ENCODE peak calls at places on chromosomes 11 and 22, in nine cellular contexts. One of them, this sample, is unnamed.

GRCh38 chr11:87038235-87038960 is 664 bp downstream of the TMEM135 start:
- DNase-seq in activated CD8-positive, alpha-beta memory T cell treated with anti-CD3 and anti-CD28 coated beads for 1 hour: no peak
- DNase-seq in cardiac fibroblast: peak; percentile 17
- DNase-seq in activated naive CD4-positive, alpha-beta T cell treated with Interleukin-2 at 50 U/mL for 16 hours: no peak
- DNase-seq in fibroblast of mammary gland: no peak
- DNase-seq in stimulated activated CD4-positive, alpha-beta T cell treated with anti-CD3 and anti-CD28 coated beads, Interleukin-12 subunit alpha, Interleukin-12 subunit beta, amount 100 ng/mL, for 24 hours: no peak
- DNase-seq in HCT116: no peak
- DNase-seq in mesothelial cell of epicardium: no peak
- DNase-seq in activated CD4-positive, alpha-beta memory T cell treated with anti-CD3 and anti-CD28 coated beads, Interleukin-2, amount 10 ng/mL, durations not matched to agents 7 days and 5 days: no peak
- DNase-seq in this sample: no peak

GRCh38 chr11:113977701-113978100 is 2.8 kb downstream of the HTR3A start:
- DNase-seq in activated CD8-positive, alpha-beta memory T cell treated with anti-CD3 and anti-CD28 coated beads for 1 hour: no peak
- DNase-seq in cardiac fibroblast: no peak
- DNase-seq in activated naive CD4-positive, alpha-beta T cell treated with Interleukin-2 at 50 U/mL for 16 hours: no peak
- DNase-seq in fibroblast of mammary gland: no peak
- DNase-seq in stimulated activated CD4-positive, alpha-beta T cell treated with anti-CD3 and anti-CD28 coated beads, Interleukin-12 subunit alpha, Interleukin-12 subunit beta, amount 100 ng/mL, for 24 hours: no peak
- DNase-seq in HCT116: no peak
- DNase-seq in mesothelial cell of epicardium: no peak
- DNase-seq in activated CD4-positive, alpha-beta memory T cell treated with anti-CD3 and anti-CD28 coated beads, Interleukin-2, amount 10 ng/mL, durations not matched to agents 7 days and 5 days: no peak
- DNase-seq in this sample: no peak

GRCh38 chr11:76185511-76185910 is 20.8 kb downstream of the WNT11 start:
- DNase-seq in activated CD8-positive, alpha-beta memory T cell treated with anti-CD3 and anti-CD28 coated beads for 1 hour: no peak
- DNase-seq in cardiac fibroblast: no peak
- DNase-seq in activated naive CD4-positive, alpha-beta T cell treated with Interleukin-2 at 50 U/mL for 16 hours: no peak
- DNase-seq in fibroblast of mammary gland: no peak
- DNase-seq in stimulated activated CD4-positive, alpha-beta T cell treated with anti-CD3 and anti-CD28 coated beads, Interleukin-12 subunit alpha, Interleukin-12 subunit beta, amount 100 ng/mL, for 24 hours: no peak
- DNase-seq in HCT116: no peak
- DNase-seq in mesothelial cell of epicardium: no peak
- DNase-seq in activated CD4-positive, alpha-beta memory T cell treated with anti-CD3 and anti-CD28 coated beads, Interleukin-2, amount 10 ng/mL, durations not matched to agents 7 days and 5 days: no peak
- DNase-seq in this sample: no peak

GRCh38 chr11:117816846-117817212 is 7.7 kb downstream of the FXYD2 start:
- DNase-seq in activated CD8-positive, alpha-beta memory T cell treated with anti-CD3 and anti-CD28 coated beads for 1 hour: no peak
- DNase-seq in cardiac fibroblast: no peak
- DNase-seq in activated naive CD4-positive, alpha-beta T cell treated with Interleukin-2 at 50 U/mL for 16 hours: no peak
- DNase-seq in fibroblast of mammary gland: no peak
- DNase-seq in stimulated activated CD4-positive, alpha-beta T cell treated with anti-CD3 and anti-CD28 coated beads, Interleukin-12 subunit alpha, Interleukin-12 subunit beta, amount 100 ng/mL, for 24 hours: no peak
- DNase-seq in HCT116: no peak
- DNase-seq in mesothelial cell of epicardium: no peak
- DNase-seq in activated CD4-positive, alpha-beta memory T cell treated with anti-CD3 and anti-CD28 coated beads, Interleukin-2, amount 10 ng/mL, durations not matched to agents 7 days and 5 days: no peak
- DNase-seq in this sample: no peak

GRCh38 chr11:65625628-65626342 is 10.2 kb downstream of the PCNX3 start:
- DNase-seq in activated CD8-positive, alpha-beta memory T cell treated with anti-CD3 and anti-CD28 coated beads for 1 hour: peak; percentile 39
- DNase-seq in cardiac fibroblast: peak; percentile 46
- DNase-seq in activated naive CD4-positive, alpha-beta T cell treated with Interleukin-2 at 50 U/mL for 16 hours: peak; percentile 45
- DNase-seq in fibroblast of mammary gland: peak; percentile 41
- DNase-seq in stimulated activated CD4-positive, alpha-beta T cell treated with anti-CD3 and anti-CD28 coated beads, Interleukin-12 subunit alpha, Interleukin-12 subunit beta, amount 100 ng/mL, for 24 hours: no peak
- DNase-seq in HCT116: no peak
- DNase-seq in mesothelial cell of epicardium: no peak
- DNase-seq in activated CD4-positive, alpha-beta memory T cell treated with anti-CD3 and anti-CD28 coated beads, Interleukin-2, amount 10 ng/mL, durations not matched to agents 7 days and 5 days: peak; percentile 64
- DNase-seq in this sample: no peak

GRCh38 chr11:18853086-18853720 is 61.6 kb upstream of the PTPN5 start:
- DNase-seq in activated CD8-positive, alpha-beta memory T cell treated with anti-CD3 and anti-CD28 coated beads for 1 hour: no peak
- DNase-seq in cardiac fibroblast: peak; percentile 51
- DNase-seq in activated naive CD4-positive, alpha-beta T cell treated with Interleukin-2 at 50 U/mL for 16 hours: no peak
- DNase-seq in fibroblast of mammary gland: peak; percentile 28
- DNase-seq in stimulated activated CD4-positive, alpha-beta T cell treated with anti-CD3 and anti-CD28 coated beads, Interleukin-12 subunit alpha, Interleukin-12 subunit beta, amount 100 ng/mL, for 24 hours: no peak
- DNase-seq in HCT116: peak; percentile 21
- DNase-seq in mesothelial cell of epicardium: no peak
- DNase-seq in activated CD4-positive, alpha-beta memory T cell treated with anti-CD3 and anti-CD28 coated beads, Interleukin-2, amount 10 ng/mL, durations not matched to agents 7 days and 5 days: no peak
- DNase-seq in this sample: no peak

GRCh38 chr11:94325681-94326080 is 21.3 kb downstream of the IZUMO1R start:
- DNase-seq in activated CD8-positive, alpha-beta memory T cell treated with anti-CD3 and anti-CD28 coated beads for 1 hour: peak; percentile 14
- DNase-seq in cardiac fibroblast: peak; percentile 59
- DNase-seq in activated naive CD4-positive, alpha-beta T cell treated with Interleukin-2 at 50 U/mL for 16 hours: peak; percentile 37
- DNase-seq in fibroblast of mammary gland: peak; percentile 56
- DNase-seq in stimulated activated CD4-positive, alpha-beta T cell treated with anti-CD3 and anti-CD28 coated beads, Interleukin-12 subunit alpha, Interleukin-12 subunit beta, amount 100 ng/mL, for 24 hours: peak; percentile 2
- DNase-seq in HCT116: peak; percentile 41
- DNase-seq in mesothelial cell of epicardium: no peak
- DNase-seq in activated CD4-positive, alpha-beta memory T cell treated with anti-CD3 and anti-CD28 coated beads, Interleukin-2, amount 10 ng/mL, durations not matched to agents 7 days and 5 days: peak; percentile 68
- DNase-seq in this sample: peak; percentile 94

GRCh38 chr11:85755285-85755684 is 55.7 kb downstream of the SYTL2 start:
- DNase-seq in activated CD8-positive, alpha-beta memory T cell treated with anti-CD3 and anti-CD28 coated beads for 1 hour: no peak
- DNase-seq in cardiac fibroblast: peak; percentile 10
- DNase-seq in activated naive CD4-positive, alpha-beta T cell treated with Interleukin-2 at 50 U/mL for 16 hours: no peak
- DNase-seq in fibroblast of mammary gland: no peak
- DNase-seq in stimulated activated CD4-positive, alpha-beta T cell treated with anti-CD3 and anti-CD28 coated beads, Interleukin-12 subunit alpha, Interleukin-12 subunit beta, amount 100 ng/mL, for 24 hours: no peak
- DNase-seq in HCT116: no peak
- DNase-seq in mesothelial cell of epicardium: no peak
- DNase-seq in activated CD4-positive, alpha-beta memory T cell treated with anti-CD3 and anti-CD28 coated beads, Interleukin-2, amount 10 ng/mL, durations not matched to agents 7 days and 5 days: no peak
- DNase-seq in this sample: no peak

GRCh38 chr22:23263651-23264555 is 83.6 kb downstream of the BCR start:
- DNase-seq in activated CD8-positive, alpha-beta memory T cell treated with anti-CD3 and anti-CD28 coated beads for 1 hour: peak; percentile 30
- DNase-seq in cardiac fibroblast: no peak
- DNase-seq in activated naive CD4-positive, alpha-beta T cell treated with Interleukin-2 at 50 U/mL for 16 hours: peak; percentile 49
- DNase-seq in fibroblast of mammary gland: peak; percentile 15
- DNase-seq in stimulated activated CD4-positive, alpha-beta T cell treated with anti-CD3 and anti-CD28 coated beads, Interleukin-12 subunit alpha, Interleukin-12 subunit beta, amount 100 ng/mL, for 24 hours: no peak
- DNase-seq in HCT116: no peak
- DNase-seq in mesothelial cell of epicardium: no peak
- DNase-seq in activated CD4-positive, alpha-beta memory T cell treated with anti-CD3 and anti-CD28 coated beads, Interleukin-2, amount 10 ng/mL, durations not matched to agents 7 days and 5 days: peak; percentile 61
- DNase-seq in this sample: no peak

GRCh38 chr22:25030636-25031035 is 78.1 kb downstream of the KIAA1671 start:
- DNase-seq in activated CD8-positive, alpha-beta memory T cell treated with anti-CD3 and anti-CD28 coated beads for 1 hour: no peak
- DNase-seq in cardiac fibroblast: no peak
- DNase-seq in activated naive CD4-positive, alpha-beta T cell treated with Interleukin-2 at 50 U/mL for 16 hours: no peak
- DNase-seq in fibroblast of mammary gland: no peak
- DNase-seq in stimulated activated CD4-positive, alpha-beta T cell treated with anti-CD3 and anti-CD28 coated beads, Interleukin-12 subunit alpha, Interleukin-12 subunit beta, amount 100 ng/mL, for 24 hours: no peak
- DNase-seq in HCT116: no peak
- DNase-seq in mesothelial cell of epicardium: no peak
- DNase-seq in activated CD4-positive, alpha-beta memory T cell treated with anti-CD3 and anti-CD28 coated beads, Interleukin-2, amount 10 ng/mL, durations not matched to agents 7 days and 5 days: no peak
- DNase-seq in this sample: no peak

GRCh38 chr11:1855886-1856265 is 3.0 kb downstream of the LSP1 start:
- DNase-seq in activated CD8-positive, alpha-beta memory T cell treated with anti-CD3 and anti-CD28 coated beads for 1 hour: no peak
- DNase-seq in cardiac fibroblast: no peak
- DNase-seq in activated naive CD4-positive, alpha-beta T cell treated with Interleukin-2 at 50 U/mL for 16 hours: no peak
- DNase-seq in fibroblast of mammary gland: no peak
- DNase-seq in stimulated activated CD4-positive, alpha-beta T cell treated with anti-CD3 and anti-CD28 coated beads, Interleukin-12 subunit alpha, Interleukin-12 subunit beta, amount 100 ng/mL, for 24 hours: no peak
- DNase-seq in HCT116: no peak
- DNase-seq in mesothelial cell of epicardium: no peak
- DNase-seq in activated CD4-positive, alpha-beta memory T cell treated with anti-CD3 and anti-CD28 coated beads, Interleukin-2, amount 10 ng/mL, durations not matched to agents 7 days and 5 days: no peak
- DNase-seq in this sample: no peak

GRCh38 chr11:63277345-63277943 is 34.0 kb upstream of the SLC22A25 start:
- DNase-seq in activated CD8-positive, alpha-beta memory T cell treated with anti-CD3 and anti-CD28 coated beads for 1 hour: no peak
- DNase-seq in cardiac fibroblast: no peak
- DNase-seq in activated naive CD4-positive, alpha-beta T cell treated with Interleukin-2 at 50 U/mL for 16 hours: no peak
- DNase-seq in fibroblast of mammary gland: no peak
- DNase-seq in stimulated activated CD4-positive, alpha-beta T cell treated with anti-CD3 and anti-CD28 coated beads, Interleukin-12 subunit alpha, Interleukin-12 subunit beta, amount 100 ng/mL, for 24 hours: no peak
- DNase-seq in HCT116: no peak
- DNase-seq in mesothelial cell of epicardium: no peak
- DNase-seq in activated CD4-positive, alpha-beta memory T cell treated with anti-CD3 and anti-CD28 coated beads, Interleukin-2, amount 10 ng/mL, durations not matched to agents 7 days and 5 days: no peak
- DNase-seq in this sample: no peak

GRCh38 chr11:69292221-69292648 is 1.7 kb upstream of the MYEOV start:
- DNase-seq in activated CD8-positive, alpha-beta memory T cell treated with anti-CD3 and anti-CD28 coated beads for 1 hour: peak; percentile 42
- DNase-seq in cardiac fibroblast: peak; percentile 49
- DNase-seq in activated naive CD4-positive, alpha-beta T cell treated with Interleukin-2 at 50 U/mL for 16 hours: peak; percentile 58
- DNase-seq in fibroblast of mammary gland: peak; percentile 33
- DNase-seq in stimulated activated CD4-positive, alpha-beta T cell treated with anti-CD3 and anti-CD28 coated beads, Interleukin-12 subunit alpha, Interleukin-12 subunit beta, amount 100 ng/mL, for 24 hours: no peak
- DNase-seq in HCT116: no peak
- DNase-seq in mesothelial cell of epicardium: no peak
- DNase-seq in activated CD4-positive, alpha-beta memory T cell treated with anti-CD3 and anti-CD28 coated beads, Interleukin-2, amount 10 ng/mL, durations not matched to agents 7 days and 5 days: peak; percentile 61
- DNase-seq in this sample: peak; percentile 84

GRCh38 chr22:17888855-17889254 is 114.6 kb upstream of the BID start:
- DNase-seq in activated CD8-positive, alpha-beta memory T cell treated with anti-CD3 and anti-CD28 coated beads for 1 hour: no peak
- DNase-seq in cardiac fibroblast: peak; percentile 15
- DNase-seq in activated naive CD4-positive, alpha-beta T cell treated with Interleukin-2 at 50 U/mL for 16 hours: no peak
- DNase-seq in fibroblast of mammary gland: no peak
- DNase-seq in stimulated activated CD4-positive, alpha-beta T cell treated with anti-CD3 and anti-CD28 coated beads, Interleukin-12 subunit alpha, Interleukin-12 subunit beta, amount 100 ng/mL, for 24 hours: no peak
- DNase-seq in HCT116: no peak
- DNase-seq in mesothelial cell of epicardium: no peak
- DNase-seq in activated CD4-positive, alpha-beta memory T cell treated with anti-CD3 and anti-CD28 coated beads, Interleukin-2, amount 10 ng/mL, durations not matched to agents 7 days and 5 days: no peak
- DNase-seq in this sample: no peak

GRCh38 chr22:20567993-20568417 is 60.6 kb downstream of the MED15 start:
- DNase-seq in activated CD8-positive, alpha-beta memory T cell treated with anti-CD3 and anti-CD28 coated beads for 1 hour: no peak
- DNase-seq in cardiac fibroblast: peak; percentile 58
- DNase-seq in activated naive CD4-positive, alpha-beta T cell treated with Interleukin-2 at 50 U/mL for 16 hours: no peak
- DNase-seq in fibroblast of mammary gland: peak; percentile 76
- DNase-seq in stimulated activated CD4-positive, alpha-beta T cell treated with anti-CD3 and anti-CD28 coated beads, Interleukin-12 subunit alpha, Interleukin-12 subunit beta, amount 100 ng/mL, for 24 hours: no peak
- DNase-seq in HCT116: peak; percentile 23
- DNase-seq in mesothelial cell of epicardium: no peak
- DNase-seq in activated CD4-positive, alpha-beta memory T cell treated with anti-CD3 and anti-CD28 coated beads, Interleukin-2, amount 10 ng/mL, durations not matched to agents 7 days and 5 days: no peak
- DNase-seq in this sample: no peak

GRCh38 chr11:61961570-61962212 is 5.7 kb downstream of the FTH1 start:
- DNase-seq in activated CD8-positive, alpha-beta memory T cell treated with anti-CD3 and anti-CD28 coated beads for 1 hour: no peak
- DNase-seq in cardiac fibroblast: peak; percentile 56
- DNase-seq in activated naive CD4-positive, alpha-beta T cell treated with Interleukin-2 at 50 U/mL for 16 hours: no peak
- DNase-seq in fibroblast of mammary gland: peak; percentile 53
- DNase-seq in stimulated activated CD4-positive, alpha-beta T cell treated with anti-CD3 and anti-CD28 coated beads, Interleukin-12 subunit alpha, Interleukin-12 subunit beta, amount 100 ng/mL, for 24 hours: no peak
- DNase-seq in HCT116: no peak
- DNase-seq in mesothelial cell of epicardium: no peak
- DNase-seq in activated CD4-positive, alpha-beta memory T cell treated with anti-CD3 and anti-CD28 coated beads, Interleukin-2, amount 10 ng/mL, durations not matched to agents 7 days and 5 days: no peak
- DNase-seq in this sample: no peak

GRCh38 chr22:29319072-29319471 is 3.6 kb upstream of the RASL10A start:
- DNase-seq in activated CD8-positive, alpha-beta memory T cell treated with anti-CD3 and anti-CD28 coated beads for 1 hour: no peak
- DNase-seq in cardiac fibroblast: no peak
- DNase-seq in activated naive CD4-positive, alpha-beta T cell treated with Interleukin-2 at 50 U/mL for 16 hours: no peak
- DNase-seq in fibroblast of mammary gland: no peak
- DNase-seq in stimulated activated CD4-positive, alpha-beta T cell treated with anti-CD3 and anti-CD28 coated beads, Interleukin-12 subunit alpha, Interleukin-12 subunit beta, amount 100 ng/mL, for 24 hours: no peak
- DNase-seq in HCT116: no peak
- DNase-seq in mesothelial cell of epicardium: no peak
- DNase-seq in activated CD4-positive, alpha-beta memory T cell treated with anti-CD3 and anti-CD28 coated beads, Interleukin-2, amount 10 ng/mL, durations not matched to agents 7 days and 5 days: no peak
- DNase-seq in this sample: no peak

GRCh38 chr22:17339095-17339693 is 30.1 kb upstream of the CECR2 start:
- DNase-seq in activated CD8-positive, alpha-beta memory T cell treated with anti-CD3 and anti-CD28 coated beads for 1 hour: no peak
- DNase-seq in cardiac fibroblast: peak; percentile 3
- DNase-seq in activated naive CD4-positive, alpha-beta T cell treated with Interleukin-2 at 50 U/mL for 16 hours: no peak
- DNase-seq in fibroblast of mammary gland: no peak
- DNase-seq in stimulated activated CD4-positive, alpha-beta T cell treated with anti-CD3 and anti-CD28 coated beads, Interleukin-12 subunit alpha, Interleukin-12 subunit beta, amount 100 ng/mL, for 24 hours: no peak
- DNase-seq in HCT116: no peak
- DNase-seq in mesothelial cell of epicardium: no peak
- DNase-seq in activated CD4-positive, alpha-beta memory T cell treated with anti-CD3 and anti-CD28 coated beads, Interleukin-2, amount 10 ng/mL, durations not matched to agents 7 days and 5 days: no peak
- DNase-seq in this sample: no peak

GRCh38 chr22:49881856-49882255 is 28.2 kb downstream of the ZBED4 start:
- DNase-seq in activated CD8-positive, alpha-beta memory T cell treated with anti-CD3 and anti-CD28 coated beads for 1 hour: no peak
- DNase-seq in cardiac fibroblast: no peak
- DNase-seq in activated naive CD4-positive, alpha-beta T cell treated with Interleukin-2 at 50 U/mL for 16 hours: no peak
- DNase-seq in fibroblast of mammary gland: no peak
- DNase-seq in stimulated activated CD4-positive, alpha-beta T cell treated with anti-CD3 and anti-CD28 coated beads, Interleukin-12 subunit alpha, Interleukin-12 subunit beta, amount 100 ng/mL, for 24 hours: no peak
- DNase-seq in HCT116: no peak
- DNase-seq in mesothelial cell of epicardium: no peak
- DNase-seq in activated CD4-positive, alpha-beta memory T cell treated with anti-CD3 and anti-CD28 coated beads, Interleukin-2, amount 10 ng/mL, durations not matched to agents 7 days and 5 days: no peak
- DNase-seq in this sample: no peak

GRCh38 chr11:96207459-96208449 is 135.2 kb downstream of the MAML2 start:
- DNase-seq in activated CD8-positive, alpha-beta memory T cell treated with anti-CD3 and anti-CD28 coated beads for 1 hour: no peak
- DNase-seq in cardiac fibroblast: peak; percentile 58
- DNase-seq in activated naive CD4-positive, alpha-beta T cell treated with Interleukin-2 at 50 U/mL for 16 hours: no peak
- DNase-seq in fibroblast of mammary gland: no peak
- DNase-seq in stimulated activated CD4-positive, alpha-beta T cell treated with anti-CD3 and anti-CD28 coated beads, Interleukin-12 subunit alpha, Interleukin-12 subunit beta, amount 100 ng/mL, for 24 hours: no peak
- DNase-seq in HCT116: no peak
- DNase-seq in mesothelial cell of epicardium: no peak
- DNase-seq in activated CD4-positive, alpha-beta memory T cell treated with anti-CD3 and anti-CD28 coated beads, Interleukin-2, amount 10 ng/mL, durations not matched to agents 7 days and 5 days: peak; percentile 33
- DNase-seq in this sample: no peak

GRCh38 chr22:49083607-49084006 is 744.1 kb downstream of the BRD1 start:
- DNase-seq in activated CD8-positive, alpha-beta memory T cell treated with anti-CD3 and anti-CD28 coated beads for 1 hour: no peak
- DNase-seq in cardiac fibroblast: no peak
- DNase-seq in activated naive CD4-positive, alpha-beta T cell treated with Interleukin-2 at 50 U/mL for 16 hours: no peak
- DNase-seq in fibroblast of mammary gland: no peak
- DNase-seq in stimulated activated CD4-positive, alpha-beta T cell treated with anti-CD3 and anti-CD28 coated beads, Interleukin-12 subunit alpha, Interleukin-12 subunit beta, amount 100 ng/mL, for 24 hours: no peak
- DNase-seq in HCT116: no peak
- DNase-seq in mesothelial cell of epicardium: no peak
- DNase-seq in activated CD4-positive, alpha-beta memory T cell treated with anti-CD3 and anti-CD28 coated beads, Interleukin-2, amount 10 ng/mL, durations not matched to agents 7 days and 5 days: no peak
- DNase-seq in this sample: no peak

GRCh38 chr11:125171974-125172373 is 7.4 kb downstream of the PKNOX2 start:
- DNase-seq in activated CD8-positive, alpha-beta memory T cell treated with anti-CD3 and anti-CD28 coated beads for 1 hour: no peak
- DNase-seq in cardiac fibroblast: no peak
- DNase-seq in activated naive CD4-positive, alpha-beta T cell treated with Interleukin-2 at 50 U/mL for 16 hours: no peak
- DNase-seq in fibroblast of mammary gland: no peak
- DNase-seq in stimulated activated CD4-positive, alpha-beta T cell treated with anti-CD3 and anti-CD28 coated beads, Interleukin-12 subunit alpha, Interleukin-12 subunit beta, amount 100 ng/mL, for 24 hours: no peak
- DNase-seq in HCT116: no peak
- DNase-seq in mesothelial cell of epicardium: no peak
- DNase-seq in activated CD4-positive, alpha-beta memory T cell treated with anti-CD3 and anti-CD28 coated beads, Interleukin-2, amount 10 ng/mL, durations not matched to agents 7 days and 5 days: no peak
- DNase-seq in this sample: no peak

GRCh38 chr11:92826136-92826535 is 143.3 kb upstream of the MTNR1B start:
- DNase-seq in activated CD8-positive, alpha-beta memory T cell treated with anti-CD3 and anti-CD28 coated beads for 1 hour: no peak
- DNase-seq in cardiac fibroblast: peak; percentile 1
- DNase-seq in activated naive CD4-positive, alpha-beta T cell treated with Interleukin-2 at 50 U/mL for 16 hours: no peak
- DNase-seq in fibroblast of mammary gland: peak; percentile 1
- DNase-seq in stimulated activated CD4-positive, alpha-beta T cell treated with anti-CD3 and anti-CD28 coated beads, Interleukin-12 subunit alpha, Interleukin-12 subunit beta, amount 100 ng/mL, for 24 hours: no peak
- DNase-seq in HCT116: no peak
- DNase-seq in mesothelial cell of epicardium: no peak
- DNase-seq in activated CD4-positive, alpha-beta memory T cell treated with anti-CD3 and anti-CD28 coated beads, Interleukin-2, amount 10 ng/mL, durations not matched to agents 7 days and 5 days: no peak
- DNase-seq in this sample: no peak

GRCh38 chr22:39253427-39254070 is 8.8 kb upstream of the PDGFB start:
- DNase-seq in activated CD8-positive, alpha-beta memory T cell treated with anti-CD3 and anti-CD28 coated beads for 1 hour: no peak
- DNase-seq in cardiac fibroblast: peak; percentile 83
- DNase-seq in activated naive CD4-positive, alpha-beta T cell treated with Interleukin-2 at 50 U/mL for 16 hours: peak; percentile 43
- DNase-seq in fibroblast of mammary gland: peak; percentile 84
- DNase-seq in stimulated activated CD4-positive, alpha-beta T cell treated with anti-CD3 and anti-CD28 coated beads, Interleukin-12 subunit alpha, Interleukin-12 subunit beta, amount 100 ng/mL, for 24 hours: no peak
- DNase-seq in HCT116: peak; percentile 73
- DNase-seq in mesothelial cell of epicardium: peak; percentile 64
- DNase-seq in activated CD4-positive, alpha-beta memory T cell treated with anti-CD3 and anti-CD28 coated beads, Interleukin-2, amount 10 ng/mL, durations not matched to agents 7 days and 5 days: peak; percentile 50
- DNase-seq in this sample: no peak

GRCh38 chr22:47067331-47067890 is 305.0 kb downstream of the TBC1D22A start:
- DNase-seq in activated CD8-positive, alpha-beta memory T cell treated with anti-CD3 and anti-CD28 coated beads for 1 hour: no peak
- DNase-seq in cardiac fibroblast: no peak
- DNase-seq in activated naive CD4-positive, alpha-beta T cell treated with Interleukin-2 at 50 U/mL for 16 hours: no peak
- DNase-seq in fibroblast of mammary gland: no peak
- DNase-seq in stimulated activated CD4-positive, alpha-beta T cell treated with anti-CD3 and anti-CD28 coated beads, Interleukin-12 subunit alpha, Interleukin-12 subunit beta, amount 100 ng/mL, for 24 hours: no peak
- DNase-seq in HCT116: no peak
- DNase-seq in mesothelial cell of epicardium: no peak
- DNase-seq in activated CD4-positive, alpha-beta memory T cell treated with anti-CD3 and anti-CD28 coated beads, Interleukin-2, amount 10 ng/mL, durations not matched to agents 7 days and 5 days: no peak
- DNase-seq in this sample: no peak

GRCh38 chr22:49348631-49349030 is 479.0 kb downstream of the BRD1 start:
- DNase-seq in activated CD8-positive, alpha-beta memory T cell treated with anti-CD3 and anti-CD28 coated beads for 1 hour: no peak
- DNase-seq in cardiac fibroblast: no peak
- DNase-seq in activated naive CD4-positive, alpha-beta T cell treated with Interleukin-2 at 50 U/mL for 16 hours: no peak
- DNase-seq in fibroblast of mammary gland: no peak
- DNase-seq in stimulated activated CD4-positive, alpha-beta T cell treated with anti-CD3 and anti-CD28 coated beads, Interleukin-12 subunit alpha, Interleukin-12 subunit beta, amount 100 ng/mL, for 24 hours: no peak
- DNase-seq in HCT116: no peak
- DNase-seq in mesothelial cell of epicardium: no peak
- DNase-seq in activated CD4-positive, alpha-beta memory T cell treated with anti-CD3 and anti-CD28 coated beads, Interleukin-2, amount 10 ng/mL, durations not matched to agents 7 days and 5 days: no peak
- DNase-seq in this sample: no peak

GRCh38 chr22:36369922-36370781 is 17.6 kb downstream of the MYH9 start:
- DNase-seq in activated CD8-positive, alpha-beta memory T cell treated with anti-CD3 and anti-CD28 coated beads for 1 hour: no peak
- DNase-seq in cardiac fibroblast: peak; percentile 74
- DNase-seq in activated naive CD4-positive, alpha-beta T cell treated with Interleukin-2 at 50 U/mL for 16 hours: peak; percentile 33
- DNase-seq in fibroblast of mammary gland: peak; percentile 48
- DNase-seq in stimulated activated CD4-positive, alpha-beta T cell treated with anti-CD3 and anti-CD28 coated beads, Interleukin-12 subunit alpha, Interleukin-12 subunit beta, amount 100 ng/mL, for 24 hours: no peak
- DNase-seq in HCT116: no peak
- DNase-seq in mesothelial cell of epicardium: no peak
- DNase-seq in activated CD4-positive, alpha-beta memory T cell treated with anti-CD3 and anti-CD28 coated beads, Interleukin-2, amount 10 ng/mL, durations not matched to agents 7 days and 5 days: no peak
- DNase-seq in this sample: no peak

GRCh38 chr11:134987828-134988227 is 575.8 kb upstream of the B3GAT1 start:
- DNase-seq in activated CD8-positive, alpha-beta memory T cell treated with anti-CD3 and anti-CD28 coated beads for 1 hour: no peak
- DNase-seq in cardiac fibroblast: no peak
- DNase-seq in activated naive CD4-positive, alpha-beta T cell treated with Interleukin-2 at 50 U/mL for 16 hours: no peak
- DNase-seq in fibroblast of mammary gland: no peak
- DNase-seq in stimulated activated CD4-positive, alpha-beta T cell treated with anti-CD3 and anti-CD28 coated beads, Interleukin-12 subunit alpha, Interleukin-12 subunit beta, amount 100 ng/mL, for 24 hours: no peak
- DNase-seq in HCT116: no peak
- DNase-seq in mesothelial cell of epicardium: no peak
- DNase-seq in activated CD4-positive, alpha-beta memory T cell treated with anti-CD3 and anti-CD28 coated beads, Interleukin-2, amount 10 ng/mL, durations not matched to agents 7 days and 5 days: no peak
- DNase-seq in this sample: no peak

GRCh38 chr11:69442807-69443137 is 38.7 kb upstream of the LINC01488 start:
- DNase-seq in activated CD8-positive, alpha-beta memory T cell treated with anti-CD3 and anti-CD28 coated beads for 1 hour: no peak
- DNase-seq in cardiac fibroblast: peak; percentile 80
- DNase-seq in activated naive CD4-positive, alpha-beta T cell treated with Interleukin-2 at 50 U/mL for 16 hours: no peak
- DNase-seq in fibroblast of mammary gland: peak; percentile 48
- DNase-seq in stimulated activated CD4-positive, alpha-beta T cell treated with anti-CD3 and anti-CD28 coated beads, Interleukin-12 subunit alpha, Interleukin-12 subunit beta, amount 100 ng/mL, for 24 hours: no peak
- DNase-seq in HCT116: no peak
- DNase-seq in mesothelial cell of epicardium: no peak
- DNase-seq in activated CD4-positive, alpha-beta memory T cell treated with anti-CD3 and anti-CD28 coated beads, Interleukin-2, amount 10 ng/mL, durations not matched to agents 7 days and 5 days: no peak
- DNase-seq in this sample: no peak

GRCh38 chr22:28440517-28441366 is 238.9 kb downstream of the TTC28 start:
- DNase-seq in activated CD8-positive, alpha-beta memory T cell treated with anti-CD3 and anti-CD28 coated beads for 1 hour: no peak
- DNase-seq in cardiac fibroblast: peak; percentile 42
- DNase-seq in activated naive CD4-positive, alpha-beta T cell treated with Interleukin-2 at 50 U/mL for 16 hours: no peak
- DNase-seq in fibroblast of mammary gland: peak; percentile 74
- DNase-seq in stimulated activated CD4-positive, alpha-beta T cell treated with anti-CD3 and anti-CD28 coated beads, Interleukin-12 subunit alpha, Interleukin-12 subunit beta, amount 100 ng/mL, for 24 hours: no peak
- DNase-seq in HCT116: no peak
- DNase-seq in mesothelial cell of epicardium: no peak
- DNase-seq in activated CD4-positive, alpha-beta memory T cell treated with anti-CD3 and anti-CD28 coated beads, Interleukin-2, amount 10 ng/mL, durations not matched to agents 7 days and 5 days: no peak
- DNase-seq in this sample: no peak

GRCh38 chr11:93196816-93197382 is 892 bp downstream of the SLC36A4 start:
- DNase-seq in activated CD8-positive, alpha-beta memory T cell treated with anti-CD3 and anti-CD28 coated beads for 1 hour: no peak
- DNase-seq in cardiac fibroblast: no peak
- DNase-seq in activated naive CD4-positive, alpha-beta T cell treated with Interleukin-2 at 50 U/mL for 16 hours: no peak
- DNase-seq in fibroblast of mammary gland: peak; percentile 49
- DNase-seq in stimulated activated CD4-positive, alpha-beta T cell treated with anti-CD3 and anti-CD28 coated beads, Interleukin-12 subunit alpha, Interleukin-12 subunit beta, amount 100 ng/mL, for 24 hours: no peak
- DNase-seq in HCT116: peak; percentile 8
- DNase-seq in mesothelial cell of epicardium: no peak
- DNase-seq in activated CD4-positive, alpha-beta memory T cell treated with anti-CD3 and anti-CD28 coated beads, Interleukin-2, amount 10 ng/mL, durations not matched to agents 7 days and 5 days: no peak
- DNase-seq in this sample: no peak

This sample was measured in H1.